ENCODE peak calls at places on chromosome 7, in ten cellular contexts. One of them, this sample, is unnamed.

GRCh38 chr7:106887376-106887775 is 22.3 kb downstream of the PIK3CG start:
- DNase-seq in hippocampal formation: no peak
- DNase-seq in fibroblast of the aortic adventitia: no peak
- DNase-seq in amygdala: no peak
- DNase-seq in osteoblast: no peak
- DNase-seq in NCI-H2171 treated with DMSO at 0.1 percent for 48 hours: no peak
- DNase-seq in pulmonary artery endothelial cell: no peak
- DNase-seq in COR-L47: no peak
- DNase-seq in cerebellar cortex: no peak
- DNase-seq in heart left ventricle: no peak
- DNase-seq in this sample: no peak

GRCh38 chr7:121138262-121138933 is 149.9 kb downstream of the CPED1 start:
- DNase-seq in hippocampal formation: no peak
- DNase-seq in fibroblast of the aortic adventitia: peak
- DNase-seq in amygdala: no peak
- DNase-seq in osteoblast: no peak
- DNase-seq in NCI-H2171 treated with DMSO at 0.1 percent for 48 hours: peak
- DNase-seq in pulmonary artery endothelial cell: no peak
- DNase-seq in COR-L47: peak
- DNase-seq in cerebellar cortex: no peak
- DNase-seq in heart left ventricle: no peak
- DNase-seq in this sample: no peak

GRCh38 chr7:52504546-52504945 is 530.9 kb upstream of the POM121L12 start:
- DNase-seq in hippocampal formation: no peak
- DNase-seq in fibroblast of the aortic adventitia: no peak
- DNase-seq in amygdala: no peak
- DNase-seq in osteoblast: no peak
- DNase-seq in NCI-H2171 treated with DMSO at 0.1 percent for 48 hours: no peak
- DNase-seq in pulmonary artery endothelial cell: no peak
- DNase-seq in COR-L47: no peak
- DNase-seq in cerebellar cortex: no peak
- DNase-seq in heart left ventricle: no peak
- DNase-seq in this sample: no peak

GRCh38 chr7:115561341-115562110 is 469.0 kb downstream of the TFEC start:
- DNase-seq in hippocampal formation: no peak
- DNase-seq in fibroblast of the aortic adventitia: peak
- DNase-seq in amygdala: no peak
- DNase-seq in osteoblast: peak
- DNase-seq in NCI-H2171 treated with DMSO at 0.1 percent for 48 hours: no peak
- DNase-seq in pulmonary artery endothelial cell: no peak
- DNase-seq in COR-L47: no peak
- DNase-seq in cerebellar cortex: no peak
- DNase-seq in heart left ventricle: no peak
- DNase-seq in this sample: peak

GRCh38 chr7:116337013-116337412 is 126.7 kb downstream of the TES start:
- DNase-seq in hippocampal formation: no peak
- DNase-seq in fibroblast of the aortic adventitia: no peak
- DNase-seq in amygdala: no peak
- DNase-seq in osteoblast: no peak
- DNase-seq in NCI-H2171 treated with DMSO at 0.1 percent for 48 hours: no peak
- DNase-seq in pulmonary artery endothelial cell: no peak
- DNase-seq in COR-L47: peak
- DNase-seq in cerebellar cortex: no peak
- DNase-seq in heart left ventricle: no peak
- DNase-seq in this sample: no peak

GRCh38 chr7:149479554-149479953 is 18.1 kb downstream of the ZNF746 start:
- DNase-seq in hippocampal formation: no peak
- DNase-seq in fibroblast of the aortic adventitia: no peak
- DNase-seq in amygdala: no peak
- DNase-seq in osteoblast: no peak
- DNase-seq in NCI-H2171 treated with DMSO at 0.1 percent for 48 hours: no peak
- DNase-seq in pulmonary artery endothelial cell: no peak
- DNase-seq in COR-L47: no peak
- DNase-seq in cerebellar cortex: no peak
- DNase-seq in heart left ventricle: no peak
- DNase-seq in this sample: no peak

GRCh38 chr7:138460649-138461607 is 869 bp downstream of the TRIM24 start:
- DNase-seq in hippocampal formation: peak
- DNase-seq in fibroblast of the aortic adventitia: peak
- DNase-seq in amygdala: peak
- DNase-seq in osteoblast: peak
- DNase-seq in NCI-H2171 treated with DMSO at 0.1 percent for 48 hours: peak
- DNase-seq in pulmonary artery endothelial cell: no peak
- DNase-seq in COR-L47: peak
- DNase-seq in cerebellar cortex: peak
- DNase-seq in heart left ventricle: peak
- DNase-seq in this sample: peak

GRCh38 chr7:44066494-44067063 is 1.2 kb upstream of the PGAM2 start:
- DNase-seq in hippocampal formation: no peak
- DNase-seq in fibroblast of the aortic adventitia: no peak
- DNase-seq in amygdala: no peak
- DNase-seq in osteoblast: peak
- DNase-seq in NCI-H2171 treated with DMSO at 0.1 percent for 48 hours: no peak
- DNase-seq in pulmonary artery endothelial cell: no peak
- DNase-seq in COR-L47: no peak
- DNase-seq in cerebellar cortex: no peak
- DNase-seq in heart left ventricle: peak
- DNase-seq in this sample: no peak